ENCODE peak calls at places on chromosomes 5 and 9, in ten cellular contexts. M is body of pancreas; W is epithelial cell of esophagus; G is stomach; P is transverse colon; T is fibroblast of lung; S is HFF-Myc; X is astrocyte of the spinal cord; O is CD8-positive, alpha-beta T cell; R is psoas muscle. I is an unnamed sample.

GRCh38 chr9:68827833-68828744 is 123.0 kb downstream of the PIP5K1B start:
- DNase-seq in M (no peak), W (no peak), G (no peak), P (no peak), T (no peak), S (no peak), X (no peak), O (no peak), R (no peak), I (no peak)

GRCh38 chr9:74950456-74950855 is 2.3 kb downstream of the C9orf40 start:
- DNase-seq in M (no peak), W (no peak), G (no peak), P (no peak), T (no peak), S (no peak), X (no peak), O (no peak), R (no peak), I (no peak)

GRCh38 chr5:139091439-139092156 is 106.6 kb downstream of the SIL1 start:
- DNase-seq in M (no peak), W (no peak), G (no peak), P (peak), T (peak), S (no peak), X (peak), O (no peak), R (no peak), I (no peak)

GRCh38 chr5:13866792-13867191 is 77.7 kb downstream of the DNAH5 start:
- DNase-seq in M (no peak), W (peak), G (no peak), P (no peak), T (peak), S (peak), X (peak), O (no peak), R (no peak), I (no peak)

GRCh38 chr5:155978805-155979204 is 348.2 kb upstream of the SGCD start:
- DNase-seq in M (no peak), W (no peak), G (no peak), P (no peak), T (no peak), S (no peak), X (no peak), O (no peak), R (no peak), I (no peak)

GRCh38 chr9:81902191-81902590 is 26.0 kb upstream of the SPATA31D4 start:
- DNase-seq in M (no peak), W (no peak), G (no peak), P (no peak), T (no peak), S (no peak), X (no peak), O (no peak), R (no peak), I (no peak)

GRCh38 chr5:135073771-135074345 is 39.8 kb upstream of the PITX1 start:
- DNase-seq in M (no peak), W (no peak), G (peak), P (no peak), T (peak), S (no peak), X (no peak), O (no peak), R (peak), I (no peak)

GRCh38 chr9:101477736-101478135 is 42.2 kb upstream of the ALDOB start:
- DNase-seq in M (no peak), W (peak), G (no peak), P (no peak), T (no peak), S (no peak), X (peak), O (no peak), R (no peak), I (no peak)

GRCh38 chr9:105290401-105290800 is 46.0 kb downstream of the SLC44A1 start:
- DNase-seq in M (no peak), W (peak), G (no peak), P (no peak), T (peak), S (no peak), X (no peak), O (no peak), R (no peak), I (no peak)

GRCh38 chr9:1207681-1208080 is 157.5 kb downstream of the DMRT2 start:
- DNase-seq in M (no peak), W (peak), G (no peak), P (no peak), T (no peak), S (peak), X (peak), O (no peak), R (no peak), I (no peak)

GRCh38 chr5:145737578-145737977 is 97.6 kb downstream of the PRELID2 start:
- DNase-seq in M (no peak), W (no peak), G (no peak), P (no peak), T (no peak), S (no peak), X (no peak), O (no peak), R (no peak), I (no peak)

GRCh38 chr5:20524956-20525529 is 537.0 kb upstream of the CDH18 start:
- DNase-seq in M (no peak), W (no peak), G (no peak), P (no peak), T (no peak), S (no peak), X (peak), O (no peak), R (no peak), I (no peak)

GRCh38 chr5:68730220-68731010 is 363.4 kb upstream of the SLC30A5 start:
- DNase-seq in M (peak), W (peak), G (no peak), P (no peak), T (peak), S (peak), X (peak), O (no peak), R (no peak), I (no peak)

GRCh38 chr5:181241393-181241975 is 2.2 kb downstream of the RACK1 start:
- DNase-seq in M (no peak), W (peak), G (no peak), P (no peak), T (peak), S (no peak), X (peak), O (no peak), R (peak), I (no peak)

GRCh38 chr9:93761822-93762221 is 185.4 kb downstream of the PHF2 start:
- DNase-seq in M (no peak), W (no peak), G (no peak), P (no peak), T (no peak), S (no peak), X (no peak), O (no peak), R (no peak), I (no peak)

GRCh38 chr5:67165524-67166459 is 30.8 kb downstream of the CD180 start:
- DNase-seq in M (peak), W (peak), G (peak), P (peak), T (peak), S (no peak), X (peak), O (peak), R (peak), I (peak)

GRCh38 chr9:26375448-26375847 is 517.2 kb downstream of the CAAP1 start:
- DNase-seq in M (no peak), W (peak), G (no peak), P (no peak), T (no peak), S (no peak), X (peak), O (no peak), R (no peak), I (no peak)

GRCh38 chr5:55331321-55331720 is 23.5 kb downstream of the MTREX start:
- DNase-seq in M (no peak), W (no peak), G (no peak), P (no peak), T (no peak), S (no peak), X (no peak), O (no peak), R (no peak), I (no peak)

GRCh38 chr9:93958121-93958874 is 3.1 kb upstream of the BARX1 start:
- DNase-seq in M (no peak), W (no peak), G (no peak), P (no peak), T (no peak), S (no peak), X (no peak), O (no peak), R (no peak), I (no peak)

GRCh38 chr9:18676501-18676900 is 202.5 kb downstream of the ADAMTSL1 start:
- DNase-seq in M (no peak), W (no peak), G (no peak), P (no peak), T (peak), S (no peak), X (no peak), O (no peak), R (no peak), I (no peak)

GRCh38 chr9:107295995-107296394 is 12.9 kb downstream of the RAD23B start:
- DNase-seq in M (no peak), W (no peak), G (no peak), P (no peak), T (no peak), S (no peak), X (no peak), O (no peak), R (no peak), I (no peak)

GRCh38 chr9:107294756-107295155 is 11.7 kb downstream of the RAD23B start:
- DNase-seq in M (no peak), W (no peak), G (no peak), P (no peak), T (no peak), S (no peak), X (no peak), O (no peak), R (no peak), I (no peak)

GRCh38 chr9:107293555-107294085 is 10.5 kb downstream of the RAD23B start:
- DNase-seq in M (no peak), W (no peak), G (no peak), P (no peak), T (no peak), S (no peak), X (no peak), O (no peak), R (no peak), I (no peak)

DNA sequence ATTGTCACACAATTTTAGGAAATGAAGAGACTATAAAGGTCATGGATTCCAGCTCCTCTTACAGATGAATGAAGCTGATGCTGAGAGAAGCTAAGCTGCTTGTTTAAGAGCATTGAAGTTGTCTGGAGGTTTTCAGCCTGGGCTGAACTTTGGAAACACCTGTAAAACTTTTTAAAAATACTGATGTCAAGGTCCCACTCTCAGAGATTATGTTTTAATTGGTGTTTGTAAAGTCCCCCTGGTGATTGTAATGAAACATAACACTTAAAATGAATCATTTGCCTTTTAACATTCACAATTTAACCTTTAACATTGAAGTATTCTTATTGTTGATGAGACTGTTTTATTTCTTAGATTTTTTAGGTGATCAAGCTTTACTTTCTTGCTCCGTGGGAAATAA is 16.4 kb downstream of the RAD23B start:
- DNase-seq in M (no peak), W (no peak), G (no peak), P (no peak), T (no peak), S (no peak), X (no peak), O (no peak), R (no peak), I (no peak)
- TF ChIP-seq CTCF in M (no peak), W (no peak), G (no peak), P (no peak), T (no peak), S (no peak), X (peak), O (peak), R (no peak), I (peak)

GRCh38 chr9:127805620-127806019 is 2.9 kb downstream of the FPGS start:
- DNase-seq in M (peak), W (peak), G (no peak), P (peak), T (peak), S (no peak), X (no peak), O (no peak), R (no peak), I (no peak)
- TF ChIP-seq CTCF in M (peak), W (peak), G (no peak), P (peak), T (peak), S (peak), X (peak), O (peak), R (no peak), I (peak)

DNA sequence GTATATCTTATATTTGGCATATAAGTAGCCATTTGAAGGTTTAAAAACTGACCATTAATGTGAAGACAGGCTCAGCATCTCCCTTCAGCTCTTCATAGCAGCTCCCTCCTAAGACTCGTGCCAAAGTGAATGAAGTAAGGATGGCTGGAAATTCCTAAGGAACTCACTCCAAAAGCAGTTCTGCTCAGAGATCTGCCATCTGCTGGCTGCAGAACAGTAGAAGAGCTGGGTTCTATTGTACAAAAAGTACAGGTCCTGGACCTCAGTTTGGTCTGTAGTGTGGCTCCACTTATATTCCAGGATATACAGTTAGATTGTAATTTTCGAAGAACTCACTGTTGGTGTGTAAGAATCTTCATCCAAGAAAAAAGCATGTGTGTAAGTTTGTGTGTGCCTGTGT is 104.9 kb upstream of the RUSC2 start:
- DNase-seq in M (no peak), W (peak), G (no peak), P (no peak), T (peak), S (no peak), X (peak), O (no peak), R (no peak), I (no peak)
- TF ChIP-seq CTCF in M (peak), W (peak), G (no peak), P (no peak), T (peak), S (peak), X (peak), O (no peak), R (peak), I (peak)

DNA sequence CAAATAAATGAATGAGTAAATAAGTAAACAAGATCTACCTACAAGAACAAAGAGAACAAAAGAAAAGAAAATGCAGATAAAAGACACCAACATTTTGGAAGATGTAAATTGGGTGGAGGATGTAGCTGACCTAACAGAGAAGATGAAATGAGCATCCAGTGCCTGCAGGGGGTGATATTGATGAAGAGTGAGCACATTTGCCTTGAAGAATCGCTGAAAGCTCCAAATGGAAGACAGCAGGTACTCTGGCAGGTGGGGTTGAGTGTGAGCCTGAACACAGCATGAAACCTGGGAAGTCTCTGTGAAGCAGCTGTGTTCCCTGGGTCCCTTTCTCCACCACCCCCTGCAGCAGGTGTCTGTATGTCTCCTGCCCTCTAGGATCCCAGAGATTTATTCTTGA is 125.6 kb downstream of the NXNL2 start:
- DNase-seq in M (no peak), W (peak), G (no peak), P (no peak), T (peak), S (no peak), X (no peak), O (no peak), R (no peak), I (no peak)
- TF ChIP-seq CTCF in M (no peak), W (peak), G (no peak), P (no peak), T (peak), S (peak), X (peak), O (no peak), R (no peak), I (peak)

DNA sequence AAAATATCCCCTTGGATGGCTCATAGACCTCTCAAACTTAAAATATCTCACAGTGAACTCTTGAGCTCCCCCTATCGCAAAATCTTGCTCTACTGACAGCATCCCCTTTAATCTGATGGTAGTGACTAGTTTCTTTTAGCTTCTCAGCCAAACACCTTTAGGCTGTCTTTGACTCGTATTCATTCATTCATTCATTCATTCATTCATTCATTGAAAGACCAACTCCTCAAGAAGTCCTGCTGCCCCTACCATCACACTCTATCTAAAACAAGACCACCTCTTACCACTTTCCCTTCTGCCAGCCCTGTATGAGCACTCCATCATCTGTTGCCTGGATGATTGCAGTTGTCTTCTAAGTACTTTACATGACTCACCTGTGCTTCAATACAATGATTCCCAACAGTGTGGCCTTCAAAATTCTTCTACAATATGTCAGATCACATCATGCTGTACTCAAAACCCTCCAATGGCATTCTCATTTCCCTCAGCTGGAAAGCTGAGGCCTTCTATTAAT is 46.8 kb downstream of the ITGA2 start:
- DNase-seq in M (no peak), W (peak), G (no peak), P (no peak), T (peak), S (no peak), X (no peak), O (no peak), R (no peak), I (no peak)
- TF ChIP-seq CTCF in M (no peak), W (peak), G (no peak), P (peak), T (peak), S (peak), X (peak), O (peak), R (no peak), I (peak)

GRCh38 chr9:131422241-131422792 is 28.4 kb downstream of the PRRC2B start:
- DNase-seq in M (peak), W (peak), G (no peak), P (no peak), T (no peak), S (no peak), X (no peak), O (no peak), R (peak), I (no peak)
- TF ChIP-seq CTCF in M (peak), W (peak), G (peak), P (peak), T (no peak), S (no peak), X (peak), O (no peak), R (peak), I (peak)

GRCh38 chr5:167895899-167896659 is 395.4 kb upstream of the WWC1 start:
- DNase-seq in M (no peak), W (no peak), G (no peak), P (no peak), T (no peak), S (no peak), X (no peak), O (no peak), R (no peak), I (peak)
- TF ChIP-seq CTCF in M (no peak), W (no peak), G (no peak), P (no peak), T (no peak), S (no peak), X (no peak), O (no peak), R (no peak), I (no peak)